ENCODE peak calls at places on chromosomes 1 and 21, in nine cellular contexts. One of them, this sample, is unnamed.

GRCh38 chr1:23600283-23600682 is 41.0 kb upstream of the ID3 start:
- DNase-seq in transverse colon: no peak
- DNase-seq in breast epithelium: no peak
- DNase-seq in Panc1: no peak
- DNase-seq in HL-60: peak
- DNase-seq in GM23338: no peak
- DNase-seq in stomach: no peak
- DNase-seq in prostate gland: no peak
- DNase-seq in GM12878: peak
- DNase-seq in this sample: no peak

GRCh38 chr21:38980416-38981319 is 174.9 kb downstream of the ETS2 start:
- DNase-seq in transverse colon: no peak
- DNase-seq in breast epithelium: no peak
- DNase-seq in Panc1: no peak
- DNase-seq in HL-60: no peak
- DNase-seq in GM23338: no peak
- DNase-seq in stomach: no peak
- DNase-seq in prostate gland: no peak
- DNase-seq in GM12878: no peak
- DNase-seq in this sample: no peak

GRCh38 chr21:46022551-46023107 is 41.1 kb downstream of the COL6A1 start:
- DNase-seq in transverse colon: no peak
- DNase-seq in breast epithelium: no peak
- DNase-seq in Panc1: no peak
- DNase-seq in HL-60: no peak
- DNase-seq in GM23338: no peak
- DNase-seq in stomach: no peak
- DNase-seq in prostate gland: no peak
- DNase-seq in GM12878: no peak
- DNase-seq in this sample: no peak

GRCh38 chr1:209601809-209602657 is 18.5 kb downstream of the CAMK1G start:
- DNase-seq in transverse colon: peak
- DNase-seq in breast epithelium: no peak
- DNase-seq in Panc1: peak
- DNase-seq in HL-60: peak
- DNase-seq in GM23338: peak
- DNase-seq in stomach: peak
- DNase-seq in prostate gland: peak
- DNase-seq in GM12878: no peak
- DNase-seq in this sample: no peak

GRCh38 chr1:105137543-105138444 is 1388.1 kb downstream of the AMY1C start:
- DNase-seq in transverse colon: no peak
- DNase-seq in breast epithelium: no peak
- DNase-seq in Panc1: no peak
- DNase-seq in HL-60: peak
- DNase-seq in GM23338: peak
- DNase-seq in stomach: no peak
- DNase-seq in prostate gland: no peak
- DNase-seq in GM12878: no peak
- DNase-seq in this sample: no peak

GRCh38 chr1:87389011-87389410 is 60.3 kb downstream of the LMO4 start:
- DNase-seq in transverse colon: no peak
- DNase-seq in breast epithelium: no peak
- DNase-seq in Panc1: no peak
- DNase-seq in HL-60: no peak
- DNase-seq in GM23338: no peak
- DNase-seq in stomach: no peak
- DNase-seq in prostate gland: no peak
- DNase-seq in GM12878: no peak
- DNase-seq in this sample: no peak

GRCh38 chr1:13813398-13814012 is 113.5 kb downstream of the PRDM2 start:
- DNase-seq in transverse colon: no peak
- DNase-seq in breast epithelium: no peak
- DNase-seq in Panc1: no peak
- DNase-seq in HL-60: no peak
- DNase-seq in GM23338: peak
- DNase-seq in stomach: no peak
- DNase-seq in prostate gland: no peak
- DNase-seq in GM12878: no peak
- DNase-seq in this sample: no peak

GRCh38 chr1:147627435-147628110 is 42.8 kb downstream of the ACP6 start:
- DNase-seq in transverse colon: peak
- DNase-seq in breast epithelium: no peak
- DNase-seq in Panc1: peak
- DNase-seq in HL-60: peak
- DNase-seq in GM23338: peak
- DNase-seq in stomach: peak
- DNase-seq in prostate gland: peak
- DNase-seq in GM12878: no peak
- DNase-seq in this sample: no peak

GRCh38 chr1:30106125-30106524 is 617.3 kb downstream of the MATN1 start:
- DNase-seq in transverse colon: peak
- DNase-seq in breast epithelium: no peak
- DNase-seq in Panc1: no peak
- DNase-seq in HL-60: no peak
- DNase-seq in GM23338: peak
- DNase-seq in stomach: no peak
- DNase-seq in prostate gland: peak
- DNase-seq in GM12878: no peak
- DNase-seq in this sample: no peak

GRCh38 chr1:88799433-88799832 is 91.9 kb downstream of the GTF2B start:
- DNase-seq in transverse colon: no peak
- DNase-seq in breast epithelium: no peak
- DNase-seq in Panc1: no peak
- DNase-seq in HL-60: peak
- DNase-seq in GM23338: no peak
- DNase-seq in stomach: no peak
- DNase-seq in prostate gland: no peak
- DNase-seq in GM12878: no peak
- DNase-seq in this sample: no peak

GRCh38 chr1:210129759-210130158 is 102.8 kb upstream of the SERTAD4 start:
- DNase-seq in transverse colon: no peak
- DNase-seq in breast epithelium: no peak
- DNase-seq in Panc1: no peak
- DNase-seq in HL-60: no peak
- DNase-seq in GM23338: no peak
- DNase-seq in stomach: no peak
- DNase-seq in prostate gland: no peak
- DNase-seq in GM12878: no peak
- DNase-seq in this sample: no peak

DNA sequence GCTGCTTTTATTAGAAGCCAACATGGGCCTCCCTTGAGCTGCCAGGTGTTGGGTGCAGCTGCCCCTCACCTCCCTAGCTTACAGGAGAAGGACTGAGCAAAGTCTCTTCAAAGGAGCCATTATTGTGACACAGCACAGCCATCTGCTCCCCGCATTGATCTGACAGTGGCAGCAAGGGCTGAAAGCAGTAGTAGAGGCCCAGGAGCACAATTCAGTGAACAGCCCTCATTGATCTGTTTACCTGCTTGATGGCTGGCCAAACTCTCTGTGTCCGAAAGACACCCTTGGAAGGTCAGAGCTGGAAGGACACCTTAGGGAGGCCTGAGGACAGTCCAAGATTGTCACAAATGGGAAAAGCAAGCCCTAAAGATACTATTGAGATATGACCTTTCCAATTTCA is 14.5 kb downstream of the HMGB4 start:
- DNase-seq in transverse colon: no peak
- DNase-seq in breast epithelium: no peak
- DNase-seq in Panc1: no peak
- DNase-seq in HL-60: no peak
- DNase-seq in GM23338: no peak
- DNase-seq in stomach: no peak
- DNase-seq in prostate gland: no peak
- DNase-seq in GM12878: no peak
- DNase-seq in this sample: no peak
- H3K27ac ChIP-seq in transverse colon: no peak
- H3K27ac ChIP-seq in breast epithelium: no peak
- H3K27ac ChIP-seq in Panc1: no peak
- H3K27ac ChIP-seq in HL-60: no peak
- H3K27ac ChIP-seq in GM23338: no peak
- H3K27ac ChIP-seq in stomach: no peak
- H3K27ac ChIP-seq in prostate gland: no peak
- H3K27ac ChIP-seq in GM12878: no peak
- H3K27ac ChIP-seq in this sample: no peak

DNA sequence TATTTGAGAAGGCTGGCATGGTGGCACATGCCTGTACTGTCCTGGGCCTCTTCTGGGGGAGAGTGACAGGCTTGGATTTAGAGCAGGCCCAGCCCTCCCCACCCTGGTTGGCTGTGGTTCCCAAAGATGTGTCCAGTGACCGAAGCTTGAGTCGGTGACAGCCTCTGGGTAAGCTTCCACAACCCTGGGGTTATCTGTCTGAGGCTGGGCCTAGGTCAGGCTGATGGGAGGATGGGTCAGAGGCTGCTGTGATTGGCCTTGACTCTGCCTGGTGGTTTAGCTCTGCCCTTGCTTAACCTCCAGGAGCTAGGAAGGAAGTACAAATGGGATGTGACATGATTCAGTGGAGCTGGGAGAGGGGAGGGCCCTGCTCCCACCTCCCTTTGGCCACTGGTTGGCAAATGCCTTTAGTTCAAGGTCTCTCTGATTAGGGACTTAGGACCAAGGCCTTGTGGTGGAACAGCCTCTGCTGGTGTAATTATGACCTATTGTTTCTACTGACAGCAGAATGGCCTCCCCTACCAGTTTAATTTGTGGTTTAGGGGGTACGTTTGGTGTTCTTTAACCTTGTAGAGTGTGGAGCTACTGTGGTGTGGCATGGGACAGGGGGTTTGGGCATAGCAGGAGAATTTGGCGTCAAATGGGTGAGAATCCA is 16.6 kb downstream of the NUDC start:
- DNase-seq in transverse colon: no peak
- DNase-seq in breast epithelium: no peak
- DNase-seq in Panc1: no peak
- DNase-seq in HL-60: no peak
- DNase-seq in GM23338: no peak
- DNase-seq in stomach: no peak
- DNase-seq in prostate gland: no peak
- DNase-seq in GM12878: no peak
- DNase-seq in this sample: no peak
- TF ChIP-seq POLR2AphosphoS5 in transverse colon: no peak
- TF ChIP-seq POLR2AphosphoS5 in breast epithelium: no peak
- TF ChIP-seq POLR2AphosphoS5 in Panc1: no peak
- TF ChIP-seq POLR2AphosphoS5 in HL-60: no peak
- TF ChIP-seq POLR2AphosphoS5 in GM23338: no peak
- TF ChIP-seq POLR2AphosphoS5 in stomach: no peak
- TF ChIP-seq POLR2AphosphoS5 in prostate gland: no peak
- TF ChIP-seq POLR2AphosphoS5 in GM12878: no peak
- TF ChIP-seq POLR2AphosphoS5 in this sample: no peak

GRCh38 chr1:153770812-153771211 is 4.4 kb upstream of the SLC27A3 start:
- DNase-seq in transverse colon: no peak
- DNase-seq in breast epithelium: no peak
- DNase-seq in Panc1: no peak
- DNase-seq in HL-60: no peak
- DNase-seq in GM23338: no peak
- DNase-seq in stomach: no peak
- DNase-seq in prostate gland: no peak
- DNase-seq in GM12878: no peak
- DNase-seq in this sample: no peak
- H3K27ac ChIP-seq in transverse colon: no peak
- H3K27ac ChIP-seq in breast epithelium: peak
- H3K27ac ChIP-seq in Panc1: no peak
- H3K27ac ChIP-seq in HL-60: no peak
- H3K27ac ChIP-seq in GM23338: no peak
- H3K27ac ChIP-seq in stomach: peak
- H3K27ac ChIP-seq in prostate gland: no peak
- H3K27ac ChIP-seq in GM12878: no peak
- H3K27ac ChIP-seq in this sample: peak

GRCh38 chr1:230427477-230427876 is 1.3 kb upstream of the PGBD5 start:
- DNase-seq in transverse colon: no peak
- DNase-seq in breast epithelium: no peak
- DNase-seq in Panc1: no peak
- DNase-seq in HL-60: no peak
- DNase-seq in GM23338: no peak
- DNase-seq in stomach: no peak
- DNase-seq in prostate gland: no peak
- DNase-seq in GM12878: no peak
- DNase-seq in this sample: peak
- TF ChIP-seq POLR2AphosphoS5 in transverse colon: no peak
- TF ChIP-seq POLR2AphosphoS5 in breast epithelium: no peak
- TF ChIP-seq POLR2AphosphoS5 in Panc1: no peak
- TF ChIP-seq POLR2AphosphoS5 in HL-60: no peak
- TF ChIP-seq POLR2AphosphoS5 in GM23338: no peak
- TF ChIP-seq POLR2AphosphoS5 in stomach: no peak
- TF ChIP-seq POLR2AphosphoS5 in prostate gland: no peak
- TF ChIP-seq POLR2AphosphoS5 in GM12878: no peak
- TF ChIP-seq POLR2AphosphoS5 in this sample: no peak

This sample was measured in esophagus muscularis mucosa.